ENCODE peak calls at places on chromosomes 3 and 15, in ten cellular contexts. F is brain microvascular endothelial cell, K is kidney epithelial cell, O is hepatocyte, L is colonic mucosa, I is NB4, P is cardiac muscle cell, A is fibroblast of pulmonary artery, T is choroid plexus epithelial cell, D is GM23338. X is an unnamed sample.

GRCh38 chr3:76652524-76652923 is 387.4 kb upstream of the ROBO2 start:
- DNase-seq in F (no peak), K (no peak), O (no peak), L (no peak), I (no peak), P (no peak), A (no peak), T (no peak), D (no peak), X (no peak)

GRCh38 chr15:100559330-100559729 is 30.6 kb upstream of the CERS3 start:
- DNase-seq in F (peak; percentile 31), K (no peak), O (peak; percentile 9), L (peak; percentile 32), I (peak; percentile 46), P (peak; percentile 67), A (peak; percentile 79), T (peak; percentile 76), D (no peak), X (no peak)

GRCh38 chr3:48456466-48456865 is 9.9 kb downstream of the ATRIP start:
- DNase-seq in F (no peak), K (no peak), O (no peak), L (no peak), I (no peak), P (no peak), A (no peak), T (no peak), D (no peak), X (no peak)

GRCh38 chr3:61602466-61602865 is 41.1 kb downstream of the PTPRG start:
- DNase-seq in F (no peak), K (no peak), O (no peak), L (no peak), I (no peak), P (no peak), A (no peak), T (no peak), D (no peak), X (no peak)

GRCh38 chr3:194165619-194166018 is 29.7 kb downstream of the HES1 start:
- DNase-seq in F (no peak), K (no peak), O (no peak), L (no peak), I (peak; percentile 84), P (no peak), A (no peak), T (no peak), D (no peak), X (no peak)

GRCh38 chr15:40807028-40807887 is at the start of the genes DNAJC17 and ZFYVE19:
- DNase-seq in F (peak; percentile 98), K (peak; percentile 93), O (peak; percentile 99), L (peak; percentile 98), I (peak; percentile 99), P (peak; percentile 99), A (peak; percentile 98), T (peak; percentile 99), D (peak; percentile 100), X (peak; percentile 93)

GRCh38 chr15:87207945-87208580 is 1048.5 kb downstream of the NTRK3 start:
- DNase-seq in F (no peak), K (no peak), O (no peak), L (no peak), I (no peak), P (no peak), A (peak; percentile 31), T (peak; percentile 26), D (no peak), X (peak; percentile 83)

GRCh38 chr15:27685638-27686037 is 413.5 kb downstream of the OCA2 start:
- DNase-seq in F (no peak), K (no peak), O (no peak), L (no peak), I (no peak), P (no peak), A (no peak), T (no peak), D (no peak), X (no peak)

GRCh38 chr15:29731865-29732264 is 90.4 kb downstream of the TJP1 start:
- DNase-seq in F (no peak), K (no peak), O (no peak), L (no peak), I (no peak), P (no peak), A (no peak), T (no peak), D (no peak), X (no peak)

GRCh38 chr3:52088445-52089367 is 32.3 kb upstream of the DUSP7 start:
- DNase-seq in F (peak; percentile 79), K (no peak), O (peak; percentile 38), L (no peak), I (peak; percentile 95), P (peak; percentile 75), A (peak; percentile 71), T (peak; percentile 85), D (no peak), X (no peak)

GRCh38 chr3:7543294-7543693 is 682.4 kb downstream of the GRM7 start:
- DNase-seq in F (no peak), K (no peak), O (no peak), L (no peak), I (no peak), P (peak; percentile 38), A (peak; percentile 14), T (no peak), D (no peak), X (no peak)

GRCh38 chr3:55487376-55488241 is 503 bp upstream of the WNT5A start:
- DNase-seq in F (peak; percentile 64), K (no peak), O (peak; percentile 57), L (peak; percentile 47), I (no peak), P (peak; percentile 67), A (peak; percentile 70), T (peak; percentile 86), D (peak; percentile 66), X (no peak)

GRCh38 chr3:152970851-152971250 is 135.9 kb downstream of the P2RY1 start:
- DNase-seq in F (no peak), K (no peak), O (no peak), L (no peak), I (no peak), P (no peak), A (no peak), T (no peak), D (no peak), X (no peak)

GRCh38 chr3:13479582-13480339 is at the start of gene HDAC11:
- DNase-seq in F (peak; percentile 95), K (peak; percentile 77), O (peak; percentile 99), L (peak; percentile 99), I (peak; percentile 96), P (peak; percentile 98), A (peak; percentile 97), T (peak; percentile 97), D (peak; percentile 99), X (peak; percentile 88)
- TF ChIP-seq CTCF in F (peak; percentile 24), K (peak; percentile 7), O (no peak), L (no peak), I (no peak), P (no peak), A (no peak), T (no peak), D (no peak), X (no peak)

DNA sequence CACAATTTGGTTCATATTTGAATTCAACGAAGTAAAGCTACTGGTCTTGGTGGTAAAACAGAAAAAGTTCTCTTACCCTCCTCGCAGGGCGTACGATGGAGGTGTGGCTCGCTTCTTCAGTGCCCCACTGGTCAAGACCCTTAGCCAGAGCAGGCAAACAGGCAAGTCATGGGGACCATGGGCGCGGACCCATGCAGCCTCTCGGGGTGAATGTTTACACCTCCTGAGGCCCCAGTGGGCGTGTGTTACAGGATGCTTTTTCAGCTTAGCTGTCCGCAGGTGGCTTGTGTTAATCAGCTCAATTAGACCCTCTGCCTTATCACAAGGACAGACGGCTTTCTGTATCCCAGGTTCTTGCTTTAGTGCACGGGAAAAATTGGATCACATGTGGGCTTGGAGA is 991.8 kb downstream of the GBE1 start:
- DNase-seq in F (no peak), K (no peak), O (no peak), L (no peak), I (no peak), P (no peak), A (no peak), T (no peak), D (peak; percentile 7), X (no peak)
- H3K4me3 ChIP-seq in F (no peak overlapping the region), K (no peak overlapping the region), O (no peak overlapping the region), L (no peak overlapping the region), I (no peak overlapping the region), P (peak overlapping the region; percentile 46), A (no peak overlapping the region), T (peak overlapping the region; percentile 30), D (peak overlapping the region; percentile 38), X (peak overlapping the region; percentile 12)

DNA sequence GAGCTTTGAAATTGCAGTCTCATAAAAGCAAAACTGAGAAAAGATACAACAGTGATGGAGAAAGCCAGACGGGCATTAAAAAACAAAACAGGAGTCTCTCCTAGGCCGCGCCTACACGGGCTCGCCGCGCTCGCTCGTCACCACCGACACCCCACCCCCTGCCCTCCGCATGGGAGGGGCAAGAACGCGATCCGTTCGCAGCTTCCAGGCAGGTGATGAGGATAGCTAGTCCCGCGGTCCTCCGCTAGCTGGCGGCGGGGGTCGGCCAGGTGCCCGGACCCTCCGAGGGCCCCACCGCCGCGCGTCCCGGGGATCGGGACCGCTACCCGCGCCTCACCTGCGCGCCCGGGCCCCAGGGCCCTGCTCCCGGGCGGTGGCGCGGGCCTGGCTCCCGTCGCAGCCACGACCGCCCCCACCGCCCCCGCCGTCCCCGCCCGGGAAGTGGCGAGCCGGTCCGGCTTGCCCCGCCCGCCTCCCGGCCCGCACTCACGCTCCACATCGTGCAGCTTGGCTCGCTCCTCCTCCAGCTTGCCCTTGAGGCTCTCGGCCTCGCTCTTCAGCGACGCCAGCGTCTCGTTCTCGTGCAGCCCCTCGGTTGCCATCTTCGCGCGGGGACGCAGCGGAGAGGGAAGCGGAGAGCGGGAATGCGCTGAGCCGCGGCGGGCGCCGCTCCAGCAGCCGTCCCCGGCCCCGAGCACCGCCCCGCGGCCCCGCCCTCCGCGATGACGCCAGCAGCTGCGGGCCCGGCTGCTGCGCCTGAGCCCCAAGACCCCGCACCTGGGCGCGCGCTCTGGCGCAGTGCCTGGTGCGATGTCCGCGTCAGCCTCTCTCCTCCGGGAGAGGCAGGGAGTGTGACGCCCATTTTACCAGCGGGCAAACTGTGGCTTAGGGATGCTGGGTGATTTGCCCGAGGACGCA is 11.7 kb downstream of the GNB5 start:
- DNase-seq in F (peak; percentile 56), K (peak; percentile 34), O (peak; percentile 90), L (peak; percentile 88), I (peak; percentile 83), P (peak; percentile 82), A (peak; percentile 78), T (peak; percentile 83), D (peak; percentile 94), X (peak; percentile 52)
- TF ChIP-seq CTCF in F (no peak), K (no peak), O (no peak), L (no peak), I (no peak), P (no peak), A (no peak), T (no peak), D (no peak), X (no peak)

DNA sequence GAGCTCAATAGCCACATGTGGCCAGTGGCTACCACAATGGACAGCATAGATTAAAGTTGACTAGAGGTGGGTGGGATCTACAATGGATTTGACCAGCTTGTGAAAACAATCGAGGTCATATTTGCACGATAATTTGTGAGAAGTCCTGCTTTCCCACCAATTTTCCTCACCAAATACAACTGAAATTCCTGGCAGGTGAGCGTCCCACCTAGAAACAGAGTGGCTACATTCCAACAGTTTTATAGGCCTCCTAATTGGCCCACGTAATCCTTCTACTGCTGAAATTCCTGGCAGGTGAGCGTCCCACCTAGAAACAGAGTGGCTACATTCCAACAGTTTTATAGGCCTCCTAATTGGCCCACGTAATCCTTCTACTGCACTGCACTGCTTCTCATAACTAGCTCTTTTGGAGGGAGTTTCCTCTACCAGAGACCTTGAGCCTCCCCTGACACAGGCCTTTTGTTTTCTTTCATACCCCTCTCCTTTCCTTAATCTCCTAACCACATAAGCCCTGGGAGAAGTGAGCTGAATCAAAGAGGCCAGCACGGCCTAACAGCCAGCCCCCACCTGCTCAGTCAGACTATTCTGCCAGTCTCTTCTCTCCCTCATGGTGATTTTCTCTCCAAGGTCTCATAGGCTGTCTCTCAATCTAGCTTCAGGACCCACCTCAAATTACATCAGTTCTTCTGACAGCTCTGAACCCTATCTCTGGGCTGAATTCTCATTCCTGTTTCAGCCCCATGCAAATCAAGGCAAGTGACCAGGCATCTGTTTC is 80.2 kb downstream of the BFSP2 start:
- DNase-seq in F (no peak), K (no peak), O (peak; percentile 42), L (peak; percentile 70), I (no peak), P (no peak), A (no peak), T (no peak), D (no peak), X (peak; percentile 82)
- H3K4me3 ChIP-seq in F (no peak overlapping the region), K (no peak overlapping the region), O (no peak overlapping the region), L (no peak overlapping the region), I (no peak overlapping the region), P (no peak overlapping the region), A (no peak overlapping the region), T (no peak overlapping the region), D (no peak overlapping the region), X (no peak overlapping the region)